ENCODE peak calls at places on chromosome 21, in seven cellular contexts. U is ovary, G is psoas muscle, I is upper lobe of right lung, P is colonic mucosa, N is Peyer's patch, K is right atrium auricular region. V is an unnamed sample. For H3K4me1 and H3K36me3, the result is how much of the 10 kb centered on the place peaks cover.

GRCh38 chr21:39564200-39564599 is 48.5 kb upstream of the B3GALT5 start:
- DNase-seq in N (no peak), K (no peak), I (no peak), P (no peak), U (no peak), G (no peak), V (no peak)

GRCh38 chr21:25862112-25862511 is 127.3 kb downstream of the GABPA start:
- DNase-seq in G (no peak), K (no peak), U (no peak), N (no peak), P (peak), I (no peak), V (no peak)

GRCh38 chr21:29639366-29640232 is 300.2 kb downstream of the GRIK1 start:
- DNase-seq in G (no peak), P (no peak), K (no peak), U (no peak), I (no peak), N (no peak), V (no peak)

GRCh38 chr21:39863111-39863510 is 4.1 kb upstream of the PCP4 start:
- DNase-seq in K (no peak), P (peak), G (no peak), N (no peak), I (peak), U (no peak), V (peak)

GRCh38 chr21:33948096-33948950 is 32.7 kb upstream of the ATP5PO start:
- DNase-seq in P (peak), K (no peak), U (peak), N (no peak), G (peak), I (peak), V (peak)

GRCh38 chr21:46393451-46393940 is 65.2 kb upstream of the DIP2A start:
- DNase-seq in G (peak), I (no peak), P (no peak), U (peak), K (no peak), N (no peak), V (peak)

GRCh38 chr21:38925923-38926322 is 120.2 kb downstream of the ETS2 start:
- DNase-seq in P (no peak), N (peak), K (peak), G (peak), I (peak), U (peak), V (no peak)

GRCh38 chr21:39726133-39726532 is 18.9 kb upstream of the IGSF5 start:
- DNase-seq in U (no peak), G (no peak), K (no peak), P (no peak), I (no peak), N (no peak), V (no peak)

GRCh38 chr21:25997788-25998611 is 172.6 kb downstream of the APP start:
- DNase-seq in K (no peak), I (no peak), P (peak), G (no peak), N (no peak), U (no peak), V (no peak)

GRCh38 chr21:16420086-16420724 is 690.4 kb downstream of the USP25 start:
- DNase-seq in G (peak), N (no peak), K (peak), U (peak), I (no peak), P (no peak), V (no peak)

GRCh38 chr21:29033301-29033700 is 8.8 kb downstream of the USP16 start:
- DNase-seq in I (no peak), N (no peak), G (no peak), K (no peak), U (no peak), P (no peak), V (no peak)

DNA sequence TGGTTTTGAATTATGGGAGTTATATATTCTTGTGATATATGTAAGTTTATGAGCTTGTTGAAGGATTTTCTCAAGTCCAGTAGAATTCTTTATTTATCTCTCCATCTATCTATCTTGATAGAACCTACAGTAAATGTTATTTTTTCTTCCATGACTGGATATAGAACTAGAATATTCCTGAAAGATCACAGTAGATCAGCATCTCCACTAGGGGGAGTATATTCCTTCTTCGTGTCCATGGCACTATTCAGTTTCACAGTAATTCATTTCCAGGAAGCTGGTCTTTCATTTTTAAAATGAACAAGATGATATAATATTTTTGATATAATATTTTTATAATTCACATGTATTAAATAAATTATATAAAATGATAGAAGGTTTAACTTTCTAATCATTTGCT is 18.8 kb downstream of the TMPRSS15 start:
- DNase-seq in G (no peak), P (no peak), K (no peak), I (no peak), N (no peak), U (no peak), V (no peak)
- TF ChIP-seq CTCF in G (peak), P (peak), K (no peak), I (peak), N (peak), U (no peak), V (peak)

GRCh38 chr21:45130324-45130774 is 56.0 kb downstream of the ADARB1 start:
- DNase-seq in I (no peak), G (no peak), N (no peak), U (peak), K (no peak), P (no peak), V (no peak)
- H3K4me1 ChIP-seq in I (under half), G (half or more), N (under half), U (under half), K (under half), P (under half), V (under half)

DNA sequence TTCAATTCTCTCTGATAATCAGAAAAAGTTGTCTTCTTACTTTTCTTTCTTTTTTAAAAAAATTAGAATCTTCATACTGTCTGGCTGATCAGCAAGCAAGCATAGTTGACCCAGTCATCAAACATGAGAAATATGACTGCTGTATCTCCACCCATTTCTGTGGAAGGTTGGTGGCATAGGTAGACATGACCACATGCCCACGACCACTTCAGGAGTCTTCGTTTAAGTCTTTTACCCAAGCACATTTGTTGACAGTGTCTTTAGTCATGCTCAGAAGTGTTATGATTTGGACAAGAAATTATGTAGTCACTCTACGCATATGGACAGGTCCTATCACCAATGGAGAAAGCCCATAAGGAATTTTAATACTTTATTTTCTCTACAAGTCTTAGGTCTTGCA is 74.8 kb upstream of the HSPA13 start:
- DNase-seq in U (no peak), P (no peak), N (no peak), G (no peak), I (no peak), K (no peak), V (no peak)
- H3K36me3 ChIP-seq in U (under half), P (under half), N (under half), G (under half), I (under half), K (under half), V (under half)

GRCh38 chr21:17903029-17903806 is 84.1 kb upstream of the C21orf91 start:
- DNase-seq in N (no peak), P (no peak), K (no peak), U (no peak), I (no peak), G (no peak), V (no peak)
- TF ChIP-seq CTCF in N (peak), P (no peak), K (peak), U (no peak), I (peak), G (peak), V (peak)

GRCh38 chr21:37455504-37455911 is 88.9 kb downstream of the DYRK1A start:
- DNase-seq in G (no peak), K (no peak), I (no peak), P (no peak), U (no peak), N (no peak), V (no peak)

GRCh38 chr21:37452222-37452621 is 85.6 kb downstream of the DYRK1A start:
- DNase-seq in I (no peak), U (no peak), P (no peak), K (no peak), N (no peak), G (peak), V (no peak)

GRCh38 chr21:37453350-37453749 is 86.8 kb downstream of the DYRK1A start:
- DNase-seq in N (no peak), K (no peak), P (no peak), I (no peak), U (no peak), G (no peak), V (no peak)

GRCh38 chr21:37451446-37451845 is 84.9 kb downstream of the DYRK1A start:
- DNase-seq in N (no peak), P (no peak), I (no peak), K (no peak), G (no peak), U (no peak), V (no peak)

DNA sequence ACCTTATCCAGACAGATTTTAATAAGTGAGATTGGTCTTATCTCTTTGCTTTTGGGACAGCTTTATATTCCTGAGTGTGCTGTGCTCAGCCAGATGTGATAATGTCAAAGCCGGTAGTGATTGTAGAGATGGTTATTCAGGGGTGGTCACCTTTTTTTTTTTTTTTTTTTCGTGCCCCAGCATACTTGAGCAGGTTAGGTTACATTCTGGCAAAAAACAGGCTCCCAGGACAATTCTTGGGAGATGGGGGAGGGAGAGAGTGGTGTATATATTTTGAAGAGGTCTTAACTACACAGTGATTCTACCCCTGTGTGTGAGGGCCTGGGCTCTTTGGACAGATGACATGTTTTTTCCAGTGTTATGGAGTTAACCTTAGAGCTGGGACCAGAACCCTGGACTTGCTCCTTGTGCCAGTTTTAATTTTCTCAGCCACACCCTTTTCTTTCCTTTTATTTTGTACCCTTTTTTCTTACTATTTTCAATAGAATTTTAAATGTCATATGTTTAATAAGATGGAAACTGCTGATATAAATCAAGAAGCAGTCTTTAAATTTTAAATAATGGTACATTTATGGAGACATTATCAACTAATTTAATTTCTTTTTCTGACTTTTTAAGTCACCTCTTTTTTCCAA is 88.4 kb downstream of the DYRK1A start:
- DNase-seq in P (no peak), N (no peak), I (no peak), K (no peak), G (no peak), U (no peak), V (no peak)
- H3K4me1 ChIP-seq in P (under half), N (under half), I (half or more), K (under half), G (half or more), U (under half), V (half or more)

GRCh38 chr21:37193006-37193405 is 74.1 kb downstream of the VPS26C start:
- DNase-seq in U (no peak), K (no peak), G (no peak), P (no peak), N (no peak), I (no peak), V (no peak)

GRCh38 chr21:37195649-37196048 is 71.5 kb downstream of the VPS26C start:
- DNase-seq in G (no peak), U (no peak), N (no peak), I (no peak), K (no peak), P (no peak), V (no peak)

GRCh38 chr21:37196847-37197246 is 70.3 kb downstream of the VPS26C start:
- DNase-seq in K (no peak), I (no peak), G (no peak), U (no peak), P (no peak), N (no peak), V (no peak)

GRCh38 chr21:37195078-37195477 is 72.1 kb downstream of the VPS26C start:
- DNase-seq in N (no peak), K (no peak), I (no peak), P (no peak), U (no peak), G (no peak), V (no peak)

DNA sequence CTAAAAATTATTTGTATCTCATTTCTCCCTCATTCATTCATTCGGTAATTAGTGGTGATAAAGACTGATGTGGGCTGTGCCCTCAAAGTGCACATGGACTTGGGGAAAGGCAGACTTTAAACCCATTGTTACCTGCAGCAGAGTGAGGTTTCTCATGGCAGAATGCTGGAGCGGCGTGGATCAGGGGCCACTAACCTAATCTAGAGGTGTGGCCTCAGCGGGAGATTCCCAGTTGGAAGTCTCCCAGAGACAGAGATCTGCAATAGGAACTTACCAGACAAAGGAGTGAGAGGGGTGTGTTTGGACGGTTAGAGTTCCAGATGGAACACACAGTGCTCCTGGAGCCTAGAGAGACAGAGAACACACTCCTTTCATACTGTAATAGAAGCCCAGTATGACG is 73.5 kb downstream of the VPS26C start:
- DNase-seq in K (no peak), I (no peak), P (no peak), N (no peak), U (no peak), G (no peak), V (no peak)
- H3K36me3 ChIP-seq in K (under half), I (half or more), P (under half), N (under half), U (under half), G (half or more), V (half or more)

GRCh38 chr21:36874665-36875064 is 91.8 kb downstream of the HLCS start:
- DNase-seq in U (no peak), K (peak), I (no peak), P (no peak), G (no peak), N (no peak), V (no peak)

GRCh38 chr21:36877741-36878140 is 88.7 kb downstream of the HLCS start:
- DNase-seq in K (no peak), P (no peak), N (no peak), G (no peak), I (no peak), U (no peak), V (no peak)

DNA sequence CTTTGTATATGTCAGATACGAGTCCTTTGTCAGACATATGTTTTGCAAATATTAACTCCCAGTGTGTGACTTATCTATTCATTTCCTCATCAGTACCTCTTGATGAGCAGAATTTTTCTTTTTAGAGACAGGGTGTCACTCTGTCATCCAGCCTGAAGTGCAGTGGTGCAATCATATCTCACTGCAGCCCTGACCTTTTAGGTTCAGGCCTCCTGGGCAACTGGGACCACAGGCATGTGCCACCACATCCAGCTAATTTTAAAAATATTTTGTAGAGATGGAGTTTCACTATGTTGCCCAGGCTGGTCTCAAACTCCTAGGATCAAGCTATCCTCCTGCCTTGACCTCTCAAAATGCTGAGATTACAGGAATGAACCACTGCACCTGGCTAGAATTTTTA is 93.0 kb downstream of the HLCS start:
- DNase-seq in N (no peak), P (no peak), G (no peak), K (no peak), I (no peak), U (no peak), V (no peak)
- TF ChIP-seq CTCF in N (no peak), P (no peak), G (no peak), K (no peak), I (no peak), U (no peak), V (no peak)

GRCh38 chr21:31667639-31668038 is 8.1 kb downstream of the SOD1 start:
- DNase-seq in I (no peak), P (no peak), G (no peak), N (no peak), U (no peak), K (no peak), V (no peak)
- H3K4me1 ChIP-seq in I (under half), P (under half), G (under half), N (under half), U (under half), K (under half), V (under half)

DNA sequence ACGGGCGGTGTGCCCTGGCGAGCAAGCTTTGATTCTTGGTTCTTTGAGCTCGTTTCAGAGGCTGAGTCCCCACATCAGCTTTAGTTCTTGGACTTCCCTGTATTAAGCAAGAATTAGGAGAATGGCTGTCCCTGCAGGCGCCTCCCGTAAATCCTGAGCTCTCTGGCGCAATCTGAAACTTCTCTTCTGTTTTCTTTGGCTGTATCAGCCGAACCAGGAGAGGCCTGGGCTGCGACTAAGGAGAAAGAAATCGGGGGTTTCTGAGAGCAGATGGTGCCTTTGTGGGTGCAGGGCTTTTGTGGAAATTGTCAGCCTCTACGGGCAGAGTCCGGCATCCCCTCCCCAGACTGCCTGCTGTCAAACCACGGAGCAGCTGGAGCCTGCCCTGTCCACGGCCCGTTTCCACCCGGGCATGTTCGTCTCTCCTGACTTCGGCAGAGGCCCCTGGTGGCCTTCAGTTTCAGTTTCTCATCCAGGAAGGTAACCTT is 17.9 kb downstream of the CSTB start:
- DNase-seq in I (no peak), P (no peak), G (peak), N (no peak), K (peak), U (no peak), V (no peak)
- H3K36me3 ChIP-seq in I (half or more), P (under half), G (half or more), N (under half), K (half or more), U (under half), V (half or more)

GRCh38 chr21:35041122-35041521 is 8.0 kb downstream of the RUNX1 start:
- DNase-seq in G (no peak), P (no peak), U (no peak), K (no peak), N (no peak), I (no peak), V (no peak)
- TF ChIP-seq CTCF in G (no peak), P (no peak), U (no peak), K (no peak), N (no peak), I (no peak), V (no peak)

V was measured in lower lobe of right lung.